ENCODE peak calls at places on chromosomes 1 and 21, in seven cellular contexts. A is neural crest cell; G is epithelial cell of prostate; W is CD8-positive, alpha-beta memory T cell; R is body of pancreas; U is MM.1S; V is neural progenitor cell. E is an unnamed sample.

GRCh38 chr1:153869486-153869885 is 53.3 kb downstream of the GATAD2B start:
- DNase-seq in A (no peak), G (no peak), W (no peak), R (no peak), U (no peak), V (no peak), E (no peak)

GRCh38 chr21:46639489-46640386 is 4.3 kb downstream of the PRMT2 start:
- DNase-seq in A (no peak), G (no peak), W (no peak), R (no peak), U (no peak), V (no peak), E (no peak)

GRCh38 chr1:73980324-73981040 is 217.5 kb downstream of the LRRIQ3 start:
- DNase-seq in A (no peak), G (no peak), W (no peak), R (no peak), U (no peak), V (peak), E (no peak)

GRCh38 chr1:218304281-218305039 is 19.4 kb downstream of the RRP15 start:
- DNase-seq in A (no peak), G (no peak), W (no peak), R (no peak), U (no peak), V (peak), E (no peak)

GRCh38 chr1:177586429-177586828 is 383.4 kb downstream of the SEC16B start:
- DNase-seq in A (no peak), G (peak), W (no peak), R (no peak), U (no peak), V (no peak), E (no peak)

GRCh38 chr1:229596961-229597699 is 28.8 kb downstream of the TAF5L start:
- DNase-seq in A (no peak), G (no peak), W (no peak), R (peak), U (no peak), V (no peak), E (no peak)

GRCh38 chr1:38915352-38915948 is 26.2 kb downstream of the RHBDL2 start:
- DNase-seq in A (no peak), G (no peak), W (no peak), R (no peak), U (no peak), V (no peak), E (no peak)

GRCh38 chr1:30789388-30790255 is 32.0 kb upstream of the LAPTM5 start:
- DNase-seq in A (no peak), G (no peak), W (no peak), R (no peak), U (no peak), V (no peak), E (no peak)

GRCh38 chr1:22291494-22291893 is 148.6 kb upstream of the WNT4 start:
- DNase-seq in A (no peak), G (no peak), W (no peak), R (no peak), U (no peak), V (no peak), E (no peak)

GRCh38 chr1:110203021-110203661 is 7.0 kb upstream of the KCNC4 start:
- DNase-seq in A (peak), G (no peak), W (peak), R (peak), U (peak), V (peak), E (peak)